ENCODE peak calls at places on chromosomes 16 and 17, in seven cellular contexts. U, G, K, F, W, N and J are unnamed samples.

GRCh38 chr17:29555840-29556239 is 11.0 kb downstream of the ABHD15 start:
- DNase-seq in U (no peak), G (no peak), K (no peak), F (no peak), W (no peak), N (no peak), J (no peak)

GRCh38 chr17:32114536-32114935 is 27.8 kb upstream of the RHOT1 start:
- DNase-seq in U (no peak), G (no peak), K (no peak), F (no peak), W (no peak), N (no peak), J (no peak)

GRCh38 chr17:62898239-62898864 is 67.7 kb upstream of the TANC2 start:
- DNase-seq in U (no peak), G (peak), K (no peak), F (no peak), W (peak), N (peak), J (no peak)

GRCh38 chr17:48791128-48792032 is 25.6 kb downstream of the TTLL6 start:
- DNase-seq in U (peak), G (peak), K (no peak), F (peak), W (peak), N (peak), J (peak)

GRCh38 chr17:32285770-32286517 is 20.3 kb downstream of the RHBDL3 start:
- DNase-seq in U (no peak), G (peak), K (no peak), F (no peak), W (no peak), N (no peak), J (no peak)

GRCh38 chr16:85371948-85372347 is 241.2 kb upstream of the GSE1 start:
- DNase-seq in U (no peak), G (no peak), K (no peak), F (no peak), W (no peak), N (no peak), J (no peak)

GRCh38 chr16:3580686-3581085 is 3.5 kb upstream of the NLRC3 start:
- DNase-seq in U (peak), G (no peak), K (no peak), F (peak), W (peak), N (no peak), J (no peak)

GRCh38 chr16:21283521-21284289 is 5.6 kb upstream of the CRYM start:
- DNase-seq in U (peak), G (no peak), K (no peak), F (peak), W (no peak), N (peak), J (peak)

GRCh38 chr16:1295465-1295864 is 14.0 kb upstream of the UBE2I start:
- DNase-seq in U (peak), G (no peak), K (no peak), F (no peak), W (no peak), N (no peak), J (no peak)

GRCh38 chr16:47158991-47159390 is 15.2 kb upstream of the NETO2 start:
- DNase-seq in U (no peak), G (no peak), K (no peak), F (no peak), W (no peak), N (no peak), J (no peak)

GRCh38 chr16:86597880-86598606 is 19.7 kb downstream of the FOXL1 start:
- DNase-seq in U (no peak), G (no peak), K (no peak), F (peak), W (peak), N (peak), J (no peak)

GRCh38 chr17:5011928-5012327 is 14.2 kb downstream of the KIF1C start:
- DNase-seq in U (peak), G (no peak), K (no peak), F (peak), W (no peak), N (no peak), J (no peak)

GRCh38 chr17:56038136-56038535 is 115.1 kb upstream of the ANKFN1 start:
- DNase-seq in U (no peak), G (no peak), K (no peak), F (no peak), W (no peak), N (no peak), J (no peak)

GRCh38 chr17:50037321-50038107 is 18.4 kb upstream of the ITGA3 start:
- DNase-seq in U (peak), G (no peak), K (no peak), F (peak), W (peak), N (peak), J (peak)

GRCh38 chr16:2003827-2004641 is 5.6 kb downstream of the ZNF598 start:
- DNase-seq in U (peak), G (peak), K (peak), F (peak), W (peak), N (peak), J (peak)

GRCh38 chr17:73952498-73953205 is 250.8 kb upstream of the RPL38 start:
- DNase-seq in U (no peak), G (no peak), K (no peak), F (no peak), W (no peak), N (peak), J (no peak)

GRCh38 chr17:72764632-72765041 is 327.9 kb downstream of the SLC39A11 start:
- DNase-seq in U (peak), G (no peak), K (no peak), F (peak), W (peak), N (no peak), J (no peak)

GRCh38 chr16:5706206-5706605 is 608.6 kb upstream of the EEF2KMT start:
- DNase-seq in U (peak), G (no peak), K (no peak), F (no peak), W (no peak), N (no peak), J (no peak)

GRCh38 chr16:82788919-82789318 is 162.2 kb downstream of the CDH13 start:
- DNase-seq in U (no peak), G (no peak), K (no peak), F (no peak), W (no peak), N (no peak), J (no peak)

GRCh38 chr17:1736348-1737281 is 6.1 kb upstream of the SERPINF2 start:
- DNase-seq in U (peak), G (no peak), K (no peak), F (peak), W (peak), N (peak), J (peak)

GRCh38 chr16:84065536-84066132 is 23.0 kb upstream of the SLC38A8 start:
- DNase-seq in U (peak), G (peak), K (no peak), F (peak), W (peak), N (no peak), J (no peak)

GRCh38 chr16:55292491-55292890 is 31.5 kb upstream of the IRX6 start:
- DNase-seq in U (no peak), G (no peak), K (no peak), F (no peak), W (no peak), N (no peak), J (no peak)

GRCh38 chr16:85202631-85203461 is 90.6 kb upstream of the CIBAR2 start:
- DNase-seq in U (no peak), G (no peak), K (no peak), F (peak), W (peak), N (peak), J (peak)

GRCh38 chr17:2867441-2868424 is 71.5 kb downstream of the RAP1GAP2 start:
- DNase-seq in U (peak), G (no peak), K (no peak), F (peak), W (peak), N (no peak), J (no peak)

GRCh38 chr16:89043636-89044393 is 49.8 kb upstream of the ACSF3 start:
- DNase-seq in U (no peak), G (no peak), K (no peak), F (no peak), W (no peak), N (peak), J (no peak)

GRCh38 chr17:20852541-20853370 is 190.1 kb downstream of the USP22 start:
- DNase-seq in U (peak), G (no peak), K (no peak), F (peak), W (no peak), N (peak), J (peak)

GRCh38 chr17:81867123-81867951 is 3.8 kb downstream of the ARHGDIA start:
- DNase-seq in U (peak), G (no peak), K (no peak), F (peak), W (peak), N (peak), J (no peak)

GRCh38 chr17:73628642-73629552 is 15.3 kb downstream of the SDK2 start:
- DNase-seq in U (peak), G (no peak), K (no peak), F (no peak), W (no peak), N (no peak), J (no peak)

GRCh38 chr17:19464033-19465026 is 53.3 kb downstream of the RNF112 start:
- DNase-seq in U (no peak), G (no peak), K (no peak), F (no peak), W (peak), N (no peak), J (peak)